ENCODE peak calls at places on chromosomes 11 and 22, in four cellular contexts. E is upper lobe of right lung, Y is heart left ventricle, X is PC-3. T is an unnamed sample.

GRCh38 chr11:105619556-105619955 is 9.7 kb downstream of the GRIA4 start:
- DNase-seq in Y (no peak), E (no peak), X (no peak), T (no peak)

GRCh38 chr11:33773399-33774355 is 643 bp downstream of the FBXO3 start:
- DNase-seq in E (no peak), Y (no peak), X (no peak), T (peak)

GRCh38 chr22:48942698-48943566 is 884.7 kb downstream of the BRD1 start:
- DNase-seq in Y (no peak), E (peak), X (no peak), T (no peak)

GRCh38 chr11:10477690-10478046 is 22.6 kb downstream of the AMPD3 start:
- DNase-seq in X (no peak), Y (no peak), E (no peak), T (no peak)

GRCh38 chr11:69382131-69383128 is 88.5 kb downstream of the MYEOV start:
- DNase-seq in X (peak), Y (no peak), E (peak), T (peak)

GRCh38 chr11:125871391-125872137 is 15.9 kb upstream of the HYLS1 start:
- DNase-seq in Y (no peak), X (peak), E (no peak), T (peak)

GRCh38 chr22:47190276-47190956 is 428.0 kb downstream of the TBC1D22A start:
- DNase-seq in Y (peak), E (peak), X (no peak), T (no peak)

GRCh38 chr11:45654242-45654641 is 11.2 kb downstream of the CHST1 start:
- DNase-seq in X (no peak), Y (no peak), E (peak), T (no peak)

GRCh38 chr11:90775573-90776165 is 552.8 kb upstream of the CHORDC1 start:
- DNase-seq in Y (no peak), E (no peak), X (no peak), T (no peak)

GRCh38 chr22:49784630-49784971 is 43.1 kb downstream of the BRD1 start:
- DNase-seq in Y (no peak), E (no peak), X (no peak), T (no peak)

GRCh38 chr11:2513441-2513840 is 68.6 kb downstream of the KCNQ1 start:
- DNase-seq in X (no peak), Y (no peak), E (peak), T (no peak)

GRCh38 chr11:67071420-67072284 is 15.0 kb downstream of the RHOD start:
- DNase-seq in X (peak), Y (peak), E (peak), T (peak)

GRCh38 chr11:132605794-132606570 is 926.3 kb downstream of the OPCML start:
- DNase-seq in X (no peak), E (no peak), Y (no peak), T (no peak)

GRCh38 chr11:16082532-16083055 is 273.8 kb downstream of the SOX6 start:
- DNase-seq in Y (no peak), E (no peak), X (no peak), T (no peak)

GRCh38 chr22:19060356-19061009 is 61.7 kb downstream of the DGCR2 start:
- DNase-seq in E (peak), Y (peak), X (peak), T (no peak)

GRCh38 chr11:69931060-69931910 is 112.1 kb upstream of the FGF3 start:
- DNase-seq in E (peak), X (no peak), Y (peak), T (no peak)

GRCh38 chr22:38989461-38989860 is 7.3 kb downstream of the APOBEC3B start:
- DNase-seq in Y (no peak), E (no peak), X (no peak), T (no peak)

GRCh38 chr22:50247748-50248147 is 2.9 kb upstream of the TUBGCP6 start:
- DNase-seq in X (peak), Y (no peak), E (no peak), T (peak)

GRCh38 chr11:118872403-118872821 is 11.3 kb upstream of the CXCR5 start:
- DNase-seq in E (no peak), X (no peak), Y (no peak), T (no peak)

GRCh38 chr22:29369460-29369859 is 18.9 kb downstream of the AP1B1 start:
- DNase-seq in X (no peak), Y (peak), E (peak), T (peak)

GRCh38 chr11:87453531-87454089 is 415.9 kb downstream of the TMEM135 start:
- DNase-seq in X (no peak), E (no peak), Y (no peak), T (no peak)

GRCh38 chr11:94473177-94473799 is 20.4 kb downstream of the MRE11 start:
- DNase-seq in X (no peak), E (no peak), Y (no peak), T (peak)

GRCh38 chr11:20258496-20258895 is 98.2 kb upstream of the DBX1 start:
- DNase-seq in X (no peak), Y (no peak), E (no peak), T (no peak)

GRCh38 chr11:85758026-85758425 is 52.9 kb downstream of the SYTL2 start:
- DNase-seq in X (peak), E (no peak), Y (no peak), T (no peak)

GRCh38 chr11:67634366-67635230 is 4.9 kb upstream of the NUDT8 start:
- DNase-seq in E (peak), Y (peak), X (no peak), T (no peak)

GRCh38 chr11:114314096-114314495 is 17.9 kb downstream of the NNMT start:
- DNase-seq in Y (no peak), E (no peak), X (no peak), T (peak)

GRCh38 chr11:17403977-17404759 is 15.7 kb upstream of the KCNJ11 start:
- DNase-seq in E (no peak), Y (peak), X (no peak), T (peak)

GRCh38 chr11:116696381-116696941 is 76.3 kb downstream of the BUD13 start:
- DNase-seq in X (peak), Y (peak), E (no peak), T (no peak)

GRCh38 chr22:29230916-29231875 is 25.5 kb downstream of the EMID1 start:
- DNase-seq in E (no peak), Y (no peak), X (no peak), T (no peak)

GRCh38 chr11:57092028-57092698 is 89.6 kb upstream of the LRRC55 start:
- DNase-seq in E (no peak), X (no peak), Y (no peak), T (no peak)

GRCh38 chr11:34588701-34589100 is 32.2 kb upstream of the EHF start:
- DNase-seq in X (no peak), Y (no peak), E (no peak), T (no peak)

GRCh38 chr11:66126808-66127555 is 56.9 kb downstream of the PACS1 start:
- DNase-seq in X (no peak), E (peak), Y (peak), T (peak)

GRCh38 chr11:315051-315481 is 1.2 kb downstream of the IFITM1 start:
- DNase-seq in X (no peak), Y (no peak), E (no peak), T (no peak)
- H3K4me3 ChIP-seq in X (no peak), Y (peak), E (peak), T (peak)

GRCh38 chr22:35103756-35104155 is 37.8 kb downstream of the ISX start:
- DNase-seq in X (no peak), Y (no peak), E (no peak), T (no peak)

GRCh38 chr22:35104491-35104890 is 38.5 kb downstream of the ISX start:
- DNase-seq in Y (no peak), E (no peak), X (no peak), T (no peak)

GRCh38 chr22:35098921-35099320 is 33.0 kb downstream of the ISX start:
- DNase-seq in Y (no peak), X (no peak), E (no peak), T (no peak)

GRCh38 chr22:35099883-35100282 is 33.9 kb downstream of the ISX start:
- DNase-seq in Y (no peak), E (no peak), X (no peak), T (no peak)

GRCh38 chr22:35102663-35103062 is 36.7 kb downstream of the ISX start:
- DNase-seq in X (peak), Y (no peak), E (no peak), T (no peak)
- TF ChIP-seq CTCF in X (no peak), Y (no peak), E (no peak), T (no peak)

GRCh38 chr11:78015878-78016277 is 7.2 kb downstream of the KCTD14 start:
- DNase-seq in X (no peak), E (no peak), Y (no peak), T (no peak)

GRCh38 chr11:78023426-78023825 is 350 bp upstream of the KCTD14 start:
- DNase-seq in Y (no peak), E (no peak), X (no peak), T (no peak)

GRCh38 chr11:78020248-78020647 is 2.8 kb downstream of the KCTD14 start:
- DNase-seq in X (no peak), E (no peak), Y (no peak), T (no peak)

GRCh38 chr11:78022397-78023396 is at the start of gene KCTD14:
- DNase-seq in Y (no peak), X (no peak), E (peak), T (no peak)

GRCh38 chr11:78019808-78020207 is 3.3 kb downstream of the KCTD14 start:
- DNase-seq in E (no peak), X (peak), Y (no peak), T (no peak)
- H3K4me3 ChIP-seq in E (no peak), X (no peak), Y (no peak), T (no peak)

DNA sequence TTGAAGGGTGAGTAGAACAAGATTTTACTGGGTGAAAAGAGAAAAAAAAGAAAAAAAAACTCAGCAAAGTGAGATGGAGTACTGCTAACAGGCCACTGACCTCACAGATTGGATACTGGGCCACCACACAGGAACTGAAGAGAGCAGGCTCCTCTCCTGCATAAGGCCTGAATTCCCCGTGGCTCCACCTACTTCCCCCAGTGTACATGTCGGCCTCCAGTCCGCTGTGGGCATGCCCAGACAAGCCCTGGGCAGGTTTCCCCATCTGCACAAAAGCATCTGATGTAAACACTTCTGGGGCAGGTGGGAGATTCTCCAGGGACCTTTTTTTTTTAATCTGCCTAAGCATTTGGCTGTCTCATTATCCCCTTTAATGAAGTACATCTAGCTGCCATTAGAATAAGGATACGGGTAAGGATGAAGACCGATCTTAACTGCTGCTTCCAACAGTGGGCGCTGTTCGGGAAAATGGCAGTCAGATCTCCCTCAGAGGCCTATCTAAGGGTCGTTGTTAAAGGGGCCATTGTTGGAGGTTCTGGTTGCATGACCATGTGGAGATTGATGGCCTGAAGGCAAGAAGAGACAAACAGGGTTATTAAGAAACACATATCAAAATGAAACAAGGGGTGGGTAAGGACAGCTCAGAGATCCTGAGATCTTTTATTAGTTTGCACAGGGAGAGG is 48.5 kb downstream of the MS4A13 start:
- DNase-seq in X (no peak), Y (no peak), E (no peak), T (peak)
- TF ChIP-seq CTCF in X (peak), Y (no peak), E (no peak), T (no peak)

DNA sequence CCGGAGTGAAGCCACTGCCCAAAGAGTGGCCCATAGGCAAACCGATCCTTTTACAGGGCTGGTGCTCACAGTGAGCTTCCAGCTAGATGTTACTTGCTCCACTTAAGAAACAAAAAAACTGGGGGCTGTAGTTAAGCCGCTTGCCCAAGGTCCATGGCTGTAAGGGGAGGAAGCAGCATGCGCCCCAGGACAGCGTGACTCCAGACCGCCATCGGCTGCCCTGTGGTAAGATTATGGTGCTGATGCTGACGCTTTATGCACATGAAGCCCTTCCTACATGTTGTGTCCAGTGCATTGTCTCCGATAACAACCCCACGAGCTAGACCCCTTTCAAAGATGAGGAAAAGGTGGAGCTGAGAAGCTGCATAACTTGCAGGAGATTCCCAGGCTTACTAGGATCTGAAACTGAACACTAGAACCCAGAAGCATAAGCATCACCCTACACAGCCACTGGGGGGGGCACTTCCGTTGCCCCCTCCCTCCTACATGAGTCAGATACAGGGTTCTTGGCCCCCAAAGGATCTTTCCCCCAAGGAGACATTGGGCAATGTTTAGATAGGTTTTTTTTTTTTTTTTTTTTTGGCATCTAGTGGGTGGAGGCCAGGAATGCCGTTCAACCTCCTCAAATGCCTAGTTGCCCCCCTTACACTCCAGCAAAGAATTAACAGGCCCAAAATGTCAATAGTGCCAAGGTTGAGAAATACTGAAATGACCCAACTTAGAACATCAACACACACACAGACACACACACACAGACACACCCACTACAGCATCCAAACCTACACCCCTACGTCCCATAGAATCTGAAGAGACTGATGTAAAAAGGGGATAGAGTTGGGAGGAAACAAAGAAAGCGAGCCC is 53.9 kb downstream of the MN1 start:
- DNase-seq in E (no peak), X (no peak), Y (no peak), T (peak)
- H3K4me3 ChIP-seq in E (no peak), X (no peak), Y (no peak), T (no peak)

GRCh38 chr11:58957922-58958321 is 18.6 kb downstream of the GLYATL1 start:
- DNase-seq in Y (no peak), X (no peak), E (no peak), T (peak)

GRCh38 chr11:58963551-58964075 is 24.3 kb downstream of the GLYATL1 start:
- DNase-seq in Y (peak), X (no peak), E (no peak), T (peak)

DNA sequence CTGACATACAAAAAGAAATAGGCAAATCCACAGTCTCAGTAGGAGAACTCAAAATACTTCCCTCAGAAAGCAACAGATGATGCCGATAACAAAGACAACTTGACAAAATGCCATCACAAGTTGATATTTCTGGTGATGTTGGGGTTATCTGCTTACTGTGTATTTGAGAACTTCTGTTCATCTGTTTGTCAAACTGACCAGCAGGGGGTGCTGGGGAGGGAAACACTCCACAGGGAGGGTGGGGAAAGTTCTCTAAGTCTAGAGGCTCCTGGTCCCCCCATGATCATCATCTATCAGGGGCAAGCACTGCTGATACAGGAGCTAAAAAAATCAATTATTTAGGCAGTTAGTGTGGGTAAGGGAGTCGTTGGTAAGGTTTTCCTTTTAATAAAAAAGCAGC is 19.2 kb downstream of the GLYATL1 start:
- DNase-seq in E (no peak), Y (no peak), X (peak), T (peak)
- TF ChIP-seq CTCF in E (peak), Y (no peak), X (peak), T (peak)

GRCh38 chr22:30607939-30608338 is 965 bp downstream of the TCN2 start:
- DNase-seq in Y (no peak), E (no peak), X (no peak), T (no peak)
- H3K4me3 ChIP-seq in Y (no peak), E (peak), X (no peak), T (no peak)

GRCh38 chr22:45548991-45549736 is 46.5 kb downstream of the FBLN1 start:
- DNase-seq in Y (no peak), X (peak), E (no peak), T (peak)
- TF ChIP-seq CTCF in Y (no peak), X (peak), E (peak), T (peak)

GRCh38 chr11:101913631-101914030 is 1.2 kb upstream of the CEP126 start:
- DNase-seq in Y (no peak), E (no peak), X (no peak), T (no peak)
- H3K4me3 ChIP-seq in Y (no peak), E (no peak), X (no peak), T (no peak)

T was measured in fibroblast of the aortic adventitia.